ENCODE peak calls at places on chromosomes 5 and 9, in five cellular contexts. S is psoas muscle; U is tibial nerve; D is right cardiac atrium; F is CD4-positive, alpha-beta T cell. C is an unnamed sample. For H3K9me3, the result is how much of the 10 kb centered on the place peaks cover.

GRCh38 chr5:131193106-131193505 is 22.4 kb downstream of the LYRM7 start:
- DNase-seq in F (no peak), S (no peak), D (no peak), U (no peak), C (no peak)

GRCh38 chr5:117682416-117682815 is 1107.8 kb upstream of the SEMA6A start:
- DNase-seq in F (no peak), S (no peak), D (no peak), U (no peak), C (no peak)

GRCh38 chr9:75775173-75775572 is 115.3 kb upstream of the PCSK5 start:
- DNase-seq in D (no peak), F (no peak), U (no peak), S (no peak), C (no peak)

GRCh38 chr9:133532937-133533668 is 1.4 kb upstream of the ADAMTSL2 start:
- DNase-seq in S (peak), U (peak), D (peak), F (peak), C (peak)

GRCh38 chr9:4548796-4549725 is 58.8 kb downstream of the SLC1A1 start:
- DNase-seq in D (no peak), U (no peak), S (peak), F (no peak), C (peak)

GRCh38 chr5:74916831-74917710 is 50.9 kb upstream of the FAM169A start:
- DNase-seq in U (no peak), D (no peak), F (no peak), S (no peak), C (no peak)

GRCh38 chr5:137730331-137730730 is 5.6 kb downstream of the KLHL3 start:
- DNase-seq in F (no peak), U (no peak), S (no peak), D (no peak), C (no peak)

GRCh38 chr5:172596638-172597231 is 44.3 kb upstream of the NEURL1B start:
- DNase-seq in F (no peak), S (no peak), D (no peak), U (no peak), C (no peak)

DNA sequence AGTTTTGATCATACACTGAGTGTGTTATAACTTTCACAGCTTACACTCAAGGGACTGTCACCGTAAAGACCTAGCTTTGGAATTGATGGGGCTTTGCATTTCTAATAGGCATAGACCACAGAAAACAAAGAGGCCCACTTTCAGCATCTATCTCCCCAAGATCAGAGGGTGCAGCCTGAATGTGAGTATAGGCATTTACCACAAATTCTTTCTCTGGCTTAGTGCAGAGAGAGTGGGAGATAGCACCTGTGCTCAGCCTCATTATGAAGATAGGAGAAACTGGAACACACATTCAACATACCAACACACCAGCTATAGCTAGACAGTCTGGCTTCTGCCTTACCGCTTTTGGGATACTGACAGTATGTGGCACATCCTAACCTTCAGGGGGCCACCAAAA is 783.4 kb upstream of the GRAMD2B start:
- DNase-seq in F (no peak), D (no peak), U (no peak), S (no peak), C (no peak)
- H3K9me3 ChIP-seq in F (under half), D (under half), U (under half), S (under half), C (under half)

DNA sequence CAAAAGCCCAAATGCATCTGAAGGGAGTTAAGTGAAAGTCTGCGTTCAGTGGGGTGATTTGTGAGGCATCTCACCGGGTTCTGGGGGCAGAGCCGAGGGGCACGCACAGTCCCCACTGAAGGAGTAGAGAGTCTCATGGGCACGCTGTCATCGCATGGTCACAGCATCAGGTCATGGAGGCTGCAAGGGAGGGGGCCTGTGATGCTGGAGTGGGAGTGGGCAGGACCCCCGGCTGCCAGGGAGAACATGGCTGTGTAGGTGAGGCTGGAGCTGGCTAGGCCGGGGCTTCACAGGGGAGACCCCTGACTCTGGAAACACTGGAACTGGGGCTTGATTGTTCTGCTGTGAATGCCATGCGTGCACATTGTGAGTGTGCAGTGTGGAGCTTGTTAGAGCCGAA is 360.5 kb downstream of the IRX2 start:
- DNase-seq in D (no peak), U (no peak), S (no peak), F (no peak), C (no peak)
- H3K9me3 ChIP-seq in D (under half), U (under half), S (under half), F (under half), C (under half)

DNA sequence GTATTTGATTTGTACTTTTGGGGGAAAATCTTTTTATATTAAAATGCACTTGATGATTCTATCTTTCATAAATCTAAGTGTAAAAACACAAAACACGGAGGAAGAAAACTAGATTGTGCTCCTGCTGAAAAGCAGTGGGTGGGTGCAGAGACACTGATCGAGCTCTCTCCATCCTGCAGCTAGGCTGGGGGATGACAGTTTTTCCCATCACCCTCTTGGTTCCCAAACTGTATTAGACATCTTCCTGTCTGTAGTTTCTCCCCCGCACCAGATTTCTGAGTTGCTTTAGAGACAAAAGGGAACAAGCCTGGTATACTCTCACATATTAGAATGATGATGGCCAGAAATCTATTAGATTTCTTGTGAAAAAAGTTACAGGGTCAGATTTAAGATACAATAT is 99.6 kb downstream of the FAM114A2 start:
- DNase-seq in D (no peak), F (no peak), U (no peak), S (no peak), C (no peak)
- H3K9me3 ChIP-seq in D (under half), F (under half), U (half or more), S (under half), C (under half)

GRCh38 chr5:4258170-4258569 is 662.5 kb downstream of the IRX1 start:
- DNase-seq in D (no peak), S (no peak), F (no peak), U (no peak), C (no peak)

GRCh38 chr5:4255441-4255840 is 659.8 kb downstream of the IRX1 start:
- DNase-seq in U (no peak), S (no peak), D (no peak), F (no peak), C (no peak)

GRCh38 chr5:4254736-4255135 is 659.1 kb downstream of the IRX1 start:
- DNase-seq in S (no peak), F (no peak), D (no peak), U (no peak), C (no peak)

GRCh38 chr5:4250254-4250653 is 654.6 kb downstream of the IRX1 start:
- DNase-seq in S (no peak), D (no peak), F (no peak), U (no peak), C (no peak)

GRCh38 chr5:4252322-4252721 is 656.7 kb downstream of the IRX1 start:
- DNase-seq in S (no peak), F (no peak), U (no peak), D (no peak), C (no peak)
- H3K9me3 ChIP-seq in S (under half), F (under half), U (under half), D (under half), C (under half)

GRCh38 chr5:180852510-180852909 is 8.6 kb downstream of the ZFP62 start:
- DNase-seq in U (no peak), D (no peak), S (no peak), F (no peak), C (no peak)

GRCh38 chr5:180848265-180848664 is 12.8 kb downstream of the ZFP62 start:
- DNase-seq in D (no peak), U (no peak), F (no peak), S (no peak), C (no peak)

GRCh38 chr5:180848878-180849277 is 12.2 kb downstream of the ZFP62 start:
- DNase-seq in S (no peak), F (no peak), D (no peak), U (no peak), C (no peak)

GRCh38 chr5:180850434-180851078 is 10.5 kb downstream of the ZFP62 start:
- DNase-seq in D (no peak), U (no peak), F (no peak), S (no peak), C (no peak)

GRCh38 chr5:180849827-180850226 is 11.2 kb downstream of the ZFP62 start:
- DNase-seq in U (no peak), D (no peak), S (no peak), F (no peak), C (no peak)
- H3K9me3 ChIP-seq in U (half or more), D (under half), S (under half), F (under half), C (under half)